ENCODE peak calls at places on chromosomes 7 and 10, in nine cellular contexts. Q, C, Y, N, R, K, G, W and M are unnamed samples.

GRCh38 chr7:25636871-25637283 is 408.6 kb upstream of the NPVF start:
- DNase-seq in C (peak), Y (no peak), R (no peak), K (peak), G (no peak), W (no peak), Q (no peak), N (no peak), M (no peak)

GRCh38 chr10:67549390-67549789 is 146.6 kb downstream of the CTNNA3 start:
- DNase-seq in Q (peak), R (no peak), G (no peak), N (no peak), W (no peak), K (no peak), C (peak), Y (no peak), M (no peak)

GRCh38 chr7:48964074-48964473 is 39.7 kb downstream of the CDC14C start:
- DNase-seq in C (peak), Q (peak), G (no peak), N (no peak), R (no peak), Y (no peak), K (no peak), W (no peak), M (no peak)

GRCh38 chr7:84251183-84251845 is 56.7 kb upstream of the SEMA3A start:
- DNase-seq in N (no peak), W (peak), Y (no peak), G (peak), Q (peak), R (no peak), C (peak), K (no peak), M (no peak)

GRCh38 chr7:111363099-111363498 is 199.2 kb downstream of the IMMP2L start:
- DNase-seq in G (peak), C (peak), R (no peak), K (no peak), N (no peak), Y (no peak), W (peak), Q (peak), M (no peak)

GRCh38 chr10:121284952-121285351 is 313.3 kb downstream of the FGFR2 start:
- DNase-seq in W (no peak), C (no peak), Y (no peak), Q (no peak), N (peak), R (no peak), K (no peak), G (no peak), M (no peak)

GRCh38 chr7:112116894-112117293 is 89.3 kb downstream of the DOCK4 start:
- DNase-seq in Q (no peak), R (no peak), C (no peak), W (no peak), G (no peak), Y (no peak), N (no peak), K (peak), M (no peak)

GRCh38 chr7:47739301-47739870 is 157.5 kb upstream of the TNS3 start:
- DNase-seq in R (no peak), W (no peak), Y (no peak), Q (no peak), N (no peak), C (no peak), K (no peak), G (no peak), M (no peak)

GRCh38 chr7:98116656-98117461 is 10.2 kb downstream of the LMTK2 start:
- DNase-seq in K (no peak), C (no peak), W (peak), Y (no peak), N (no peak), R (no peak), Q (peak), G (no peak), M (no peak)

GRCh38 chr7:22319424-22320403 is 37.2 kb downstream of the RAPGEF5 start:
- DNase-seq in G (no peak), W (no peak), N (peak), Q (no peak), R (no peak), K (no peak), C (no peak), Y (no peak), M (no peak)

GRCh38 chr7:132275384-132275783 is 300.9 kb downstream of the PLXNA4 start:
- DNase-seq in G (no peak), R (no peak), N (peak), Y (no peak), C (no peak), W (no peak), Q (no peak), K (no peak), M (no peak)

GRCh38 chr7:100859856-100860255 is 7.3 kb upstream of the TRIP6 start:
- DNase-seq in Y (no peak), K (no peak), R (no peak), Q (no peak), N (no peak), W (no peak), C (no peak), G (no peak), M (peak)

GRCh38 chr7:30411173-30411572 is 67.4 kb downstream of the NOD1 start:
- DNase-seq in N (no peak), W (no peak), R (no peak), Y (no peak), K (no peak), C (no peak), Q (no peak), G (no peak), M (no peak)

GRCh38 chr7:118158766-118159165 is 25.2 kb upstream of the LSM8 start:
- DNase-seq in G (no peak), R (no peak), N (no peak), W (peak), K (no peak), C (peak), Q (no peak), Y (no peak), M (no peak)

GRCh38 chr7:2197436-2198155 is 35.1 kb downstream of the MAD1L1 start:
- DNase-seq in W (no peak), C (no peak), Q (no peak), K (no peak), R (no peak), G (no peak), Y (no peak), N (no peak), M (no peak)

GRCh38 chr7:157470699-157471098 is 133.9 kb downstream of the DNAJB6 start:
- DNase-seq in G (no peak), Q (no peak), W (no peak), R (no peak), K (no peak), Y (no peak), C (no peak), N (no peak), M (peak)

GRCh38 chr10:123847686-123848432 is 43.7 kb downstream of the CPXM2 start:
- DNase-seq in G (peak), R (no peak), W (peak), Y (no peak), N (no peak), C (peak), K (no peak), Q (peak), M (no peak)

GRCh38 chr7:129664029-129665012 is 52.8 kb downstream of the NRF1 start:
- DNase-seq in Y (no peak), R (no peak), G (peak), Q (peak), W (peak), K (no peak), C (peak), N (peak), M (no peak)